ENCODE peak calls at places on chromosomes 13 and 19, in ten cellular contexts. V is A549, O is ovary, L is GM12878, N is tibial nerve, W is stomach, X is H1, T is sigmoid colon, P is esophagus muscularis mucosa, A is suprapubic skin. S is an unnamed sample.

GRCh38 chr19:4878491-4878968 is 11.1 kb upstream of the PLIN3 start:
- DNase-seq in V (no peak), O (no peak), L (no peak), N (no peak), W (no peak), X (peak), T (no peak), P (no peak), A (no peak), S (no peak)

GRCh38 chr13:99388334-99388923 is 81.2 kb upstream of the GPR183 start:
- DNase-seq in V (no peak), O (no peak), L (no peak), N (no peak), W (no peak), X (peak), T (no peak), P (no peak), A (no peak), S (no peak)

GRCh38 chr19:58544591-58545285 is 874 bp downstream of the TRIM28 start:
- DNase-seq in V (peak), O (no peak), L (no peak), N (no peak), W (no peak), X (no peak), T (peak), P (no peak), A (peak), S (no peak)

GRCh38 chr13:41649659-41650058 is 192.3 kb downstream of the RGCC start:
- DNase-seq in V (no peak), O (no peak), L (no peak), N (no peak), W (no peak), X (no peak), T (no peak), P (no peak), A (no peak), S (no peak)

GRCh38 chr13:46866150-46866549 is 30.7 kb downstream of the HTR2A start:
- DNase-seq in V (no peak), O (no peak), L (no peak), N (no peak), W (no peak), X (no peak), T (peak), P (no peak), A (no peak), S (peak)

GRCh38 chr19:495440-496332 is 600 bp upstream of the MADCAM1 start:
- DNase-seq in V (peak), O (no peak), L (no peak), N (no peak), W (no peak), X (peak), T (no peak), P (no peak), A (no peak), S (no peak)

GRCh38 chr19:34998777-34999497 is 1.2 kb upstream of the GRAMD1A start:
- DNase-seq in V (peak), O (no peak), L (no peak), N (no peak), W (no peak), X (peak), T (no peak), P (no peak), A (no peak), S (no peak)

GRCh38 chr13:76387561-76387960 is 498.6 kb downstream of the KCTD12 start:
- DNase-seq in V (no peak), O (no peak), L (no peak), N (no peak), W (no peak), X (no peak), T (no peak), P (no peak), A (no peak), S (no peak)

GRCh38 chr13:98959775-98960325 is 18.0 kb downstream of the DOCK9 start:
- DNase-seq in V (no peak), O (no peak), L (no peak), N (no peak), W (no peak), X (no peak), T (no peak), P (no peak), A (no peak), S (no peak)

GRCh38 chr19:52689804-52690394 is 44.9 kb downstream of the ZNF611 start:
- DNase-seq in V (no peak), O (peak), L (no peak), N (peak), W (peak), X (peak), T (peak), P (peak), A (peak), S (peak)

DNA sequence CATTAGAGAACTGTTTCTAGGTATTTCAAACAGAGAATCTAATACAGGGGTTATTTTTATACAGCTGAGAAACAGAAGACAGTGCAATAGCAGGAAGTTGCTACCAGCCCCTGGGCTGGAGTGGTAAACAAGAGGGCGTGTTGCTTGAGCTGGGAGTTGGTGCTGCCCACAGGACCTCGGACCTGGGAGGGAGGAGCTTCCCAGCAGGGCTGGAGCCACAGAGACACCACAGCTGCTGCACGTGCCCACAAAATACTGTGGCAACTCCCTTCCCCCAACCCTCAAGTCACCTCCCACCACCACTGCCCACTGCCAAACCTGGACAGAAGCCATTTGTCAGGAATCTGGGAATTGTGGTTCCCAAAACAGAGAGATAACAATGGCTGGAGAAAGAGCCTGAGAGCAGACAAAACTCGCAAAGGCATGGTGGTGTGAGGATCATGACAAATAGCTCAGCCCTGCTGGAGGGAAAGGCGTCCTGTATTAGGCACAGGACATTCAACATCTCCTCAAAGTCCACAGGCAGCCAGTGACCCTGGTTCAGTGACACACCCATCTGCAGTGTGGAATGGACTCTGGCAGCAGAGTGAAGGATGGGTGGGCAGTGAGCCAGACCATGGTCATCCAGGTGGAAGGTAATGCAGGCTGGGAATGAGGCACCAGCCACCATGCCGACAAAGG is 57.2 kb downstream of the SPATA13 start:
- DNase-seq in V (no peak), O (no peak), L (no peak), N (no peak), W (peak), X (no peak), T (no peak), P (no peak), A (no peak), S (peak)
- TF ChIP-seq EP300 in V (no peak), O (no peak), L (no peak), N (no peak), W (no peak), X (no peak), T (no peak), P (no peak), A (no peak), S (no peak)

GRCh38 chr13:74201530-74201929 is 67.3 kb upstream of the KLF12 start:
- DNase-seq in V (no peak), O (no peak), L (no peak), N (no peak), W (no peak), X (no peak), T (no peak), P (no peak), A (no peak), S (no peak)
- TF ChIP-seq POLR2A in V (no peak), O (no peak), L (no peak), N (no peak), W (no peak), X (no peak), T (no peak), P (no peak), A (no peak), S (no peak)

GRCh38 chr13:100892981-100893380 is 218.4 kb upstream of the TMTC4 start:
- DNase-seq in V (no peak), O (no peak), L (no peak), N (no peak), W (no peak), X (no peak), T (no peak), P (no peak), A (no peak), S (no peak)

GRCh38 chr13:100883453-100883852 is 208.9 kb upstream of the TMTC4 start:
- DNase-seq in V (no peak), O (no peak), L (no peak), N (no peak), W (no peak), X (no peak), T (no peak), P (no peak), A (no peak), S (no peak)

GRCh38 chr13:100890645-100891044 is 216.1 kb upstream of the TMTC4 start:
- DNase-seq in V (no peak), O (no peak), L (no peak), N (no peak), W (no peak), X (no peak), T (no peak), P (no peak), A (no peak), S (no peak)

GRCh38 chr13:100887729-100888151 is 213.1 kb upstream of the TMTC4 start:
- DNase-seq in V (no peak), O (no peak), L (no peak), N (no peak), W (no peak), X (no peak), T (no peak), P (no peak), A (no peak), S (no peak)
- TF ChIP-seq CTCF in V (no peak), O (no peak), L (no peak), N (no peak), W (no peak), X (no peak), T (no peak), P (no peak), A (no peak), S (no peak)

GRCh38 chr13:37136187-37136586 is 30.7 kb upstream of the CSNK1A1L start:
- DNase-seq in V (no peak), O (no peak), L (no peak), N (no peak), W (no peak), X (no peak), T (no peak), P (no peak), A (no peak), S (no peak)
- TF ChIP-seq EP300 in V (no peak), O (no peak), L (no peak), N (no peak), W (no peak), X (no peak), T (no peak), P (no peak), A (no peak), S (no peak)

DNA sequence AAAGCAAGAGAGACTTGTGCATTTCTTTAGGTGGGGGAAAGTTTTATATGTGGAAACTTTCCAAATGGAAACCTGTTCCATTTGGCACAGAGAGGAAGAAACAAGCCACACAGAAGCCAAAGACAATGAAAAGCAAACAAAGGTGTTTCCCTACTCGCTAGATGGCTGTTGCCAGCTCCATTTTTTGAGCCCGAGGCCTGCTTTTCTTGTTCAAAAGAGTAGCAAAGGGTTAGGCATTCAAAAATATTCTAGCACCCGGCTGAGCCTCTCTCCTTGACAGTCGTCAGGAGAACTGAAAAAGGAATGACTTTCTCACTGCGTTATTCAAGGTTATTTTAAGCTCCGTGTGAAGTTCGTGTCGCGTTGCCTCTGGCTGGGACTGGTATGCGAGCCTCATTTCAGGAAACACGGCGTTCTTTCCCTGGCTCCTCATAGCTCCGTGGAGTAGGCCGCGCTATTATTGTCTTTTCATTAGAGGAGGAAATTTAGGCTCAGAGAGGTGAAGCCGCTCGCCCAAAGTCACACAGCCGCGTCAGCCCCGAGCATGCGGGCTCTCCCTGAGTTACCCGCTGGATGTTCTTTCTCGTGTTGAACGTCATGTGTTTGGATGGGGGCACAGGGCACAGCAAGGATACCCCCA is 7.6 kb downstream of the TRPM4 start:
- DNase-seq in V (no peak), O (no peak), L (no peak), N (no peak), W (peak), X (no peak), T (no peak), P (no peak), A (no peak), S (peak)
- TF ChIP-seq POLR2A in V (no peak), O (no peak), L (no peak), N (no peak), W (no peak), X (no peak), T (no peak), P (no peak), A (no peak), S (no peak)

GRCh38 chr13:43895940-43896339 is 16.2 kb downstream of the LACC1 start:
- DNase-seq in V (no peak), O (no peak), L (no peak), N (no peak), W (no peak), X (no peak), T (no peak), P (no peak), A (no peak), S (no peak)

DNA sequence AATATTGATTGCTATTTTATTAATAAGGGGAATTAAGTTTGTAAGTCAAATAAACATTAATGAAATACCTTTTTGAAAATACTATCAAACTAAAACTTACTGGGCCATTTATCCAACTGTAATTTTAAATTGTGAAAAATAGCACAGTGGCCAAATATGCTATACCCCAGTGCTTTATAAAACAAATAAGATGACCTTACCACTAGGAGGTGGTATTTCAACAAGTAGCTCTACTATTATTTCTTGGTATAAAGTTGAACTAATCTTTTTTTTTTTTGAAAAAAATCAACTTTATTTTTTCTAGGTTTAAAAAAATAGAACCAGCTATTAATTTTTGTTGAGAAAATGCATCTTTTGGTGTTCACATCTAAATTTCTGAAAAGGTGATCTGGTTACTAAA is 14.7 kb downstream of the LACC1 start:
- DNase-seq in V (no peak), O (no peak), L (no peak), N (no peak), W (no peak), X (no peak), T (no peak), P (no peak), A (no peak), S (no peak)
- TF ChIP-seq CTCF in V (peak), O (no peak), L (no peak), N (peak), W (no peak), X (peak), T (no peak), P (no peak), A (no peak), S (no peak)

GRCh38 chr13:73715114-73715909 is 418.9 kb downstream of the KLF12 start:
- DNase-seq in V (no peak), O (no peak), L (peak), N (no peak), W (no peak), X (no peak), T (no peak), P (peak), A (no peak), S (no peak)
- TF ChIP-seq EP300 in V (no peak), O (no peak), L (no peak), N (no peak), W (no peak), X (no peak), T (no peak), P (no peak), A (no peak), S (no peak)